ENCODE peak calls at places on chromosome 15, in eight cellular contexts. I, B, U, M, G, H, A and K are unnamed samples.

GRCh38 chr15:69729167-69729748 is 276.6 kb downstream of the RPLP1 start:
- DNase-seq in I (no peak), B (no peak), U (peak; percentile 39), M (peak; percentile 80), G (peak; percentile 53), H (peak; percentile 18), A (no peak), K (peak; percentile 49)

GRCh38 chr15:63553388-63553791 is 43.8 kb upstream of the FBXL22 start:
- DNase-seq in I (peak; percentile 89), B (no peak), U (peak; percentile 89), M (no peak), G (no peak), H (no peak), A (peak; percentile 16), K (no peak)

GRCh38 chr15:74402873-74403589 is 30.7 kb downstream of the SEMA7A start:
- DNase-seq in I (no peak), B (no peak), U (no peak), M (peak; percentile 74), G (peak; percentile 74), H (no peak), A (no peak), K (peak; percentile 69)

GRCh38 chr15:80573614-80574013 is 121.5 kb upstream of the ABHD17C start:
- DNase-seq in I (no peak), B (no peak), U (no peak), M (no peak), G (no peak), H (no peak), A (no peak), K (no peak)

GRCh38 chr15:38090223-38090622 is 155.8 kb downstream of the TMCO5A start:
- DNase-seq in I (no peak), B (no peak), U (no peak), M (no peak), G (no peak), H (no peak), A (no peak), K (no peak)

GRCh38 chr15:69853572-69853971 is 244.1 kb downstream of the TLE3 start:
- DNase-seq in I (peak; percentile 67), B (no peak), U (no peak), M (no peak), G (no peak), H (peak; percentile 74), A (no peak), K (no peak)

GRCh38 chr15:50652671-50653070 is 33.9 kb downstream of the TRPM7 start:
- DNase-seq in I (no peak), B (no peak), U (no peak), M (no peak), G (no peak), H (no peak), A (no peak), K (no peak)

GRCh38 chr15:80455668-80456442 is 51.7 kb downstream of the ARNT2 start:
- DNase-seq in I (peak; percentile 86), B (no peak), U (peak; percentile 63), M (peak; percentile 53), G (peak; percentile 78), H (peak; percentile 44), A (peak; percentile 66), K (peak; percentile 23)

GRCh38 chr15:68208641-68209240 is 3.6 kb upstream of the CALML4 start:
- DNase-seq in I (no peak), B (no peak), U (no peak), M (no peak), G (no peak), H (no peak), A (no peak), K (no peak)

GRCh38 chr15:99117111-99117510 is 12.2 kb downstream of the SYNM start:
- DNase-seq in I (no peak), B (peak; percentile 35), U (no peak), M (no peak), G (no peak), H (no peak), A (no peak), K (no peak)

GRCh38 chr15:85361306-85361705 is 19.1 kb upstream of the AKAP13 start:
- DNase-seq in I (no peak), B (no peak), U (no peak), M (no peak), G (peak; percentile 69), H (no peak), A (no peak), K (no peak)

GRCh38 chr15:73287019-73287418 is 81.7 kb downstream of the HCN4 start:
- DNase-seq in I (no peak), B (no peak), U (no peak), M (no peak), G (no peak), H (no peak), A (no peak), K (no peak)

GRCh38 chr15:55742498-55742926 is 440 bp downstream of the PRTG start:
- DNase-seq in I (no peak), B (peak; percentile 72), U (peak; percentile 65), M (no peak), G (peak; percentile 58), H (no peak), A (no peak), K (peak; percentile 18)

GRCh38 chr15:82943176-82943575 is 9.3 kb downstream of the HOMER2 start:
- DNase-seq in I (no peak), B (no peak), U (no peak), M (no peak), G (no peak), H (no peak), A (no peak), K (no peak)

GRCh38 chr15:59801649-59802048 is 112.5 kb upstream of the BNIP2 start:
- DNase-seq in I (no peak), B (no peak), U (no peak), M (no peak), G (no peak), H (no peak), A (no peak), K (no peak)

GRCh38 chr15:36777941-36778340 is 198.5 kb downstream of the CDIN1 start:
- DNase-seq in I (peak; percentile 17), B (no peak), U (no peak), M (no peak), G (no peak), H (no peak), A (no peak), K (no peak)

GRCh38 chr15:23503546-23503945 is 56.5 kb upstream of the GOLGA6L2 start:
- DNase-seq in I (no peak), B (no peak), U (no peak), M (no peak), G (no peak), H (no peak), A (no peak), K (no peak)

GRCh38 chr15:100049483-100049882 is 292.3 kb downstream of the ADAMTS17 start:
- DNase-seq in I (no peak), B (no peak), U (no peak), M (no peak), G (no peak), H (no peak), A (no peak), K (no peak)

GRCh38 chr15:47188766-47189507 is 528.4 kb upstream of the SEMA6D start:
- DNase-seq in I (no peak), B (no peak), U (no peak), M (no peak), G (no peak), H (no peak), A (no peak), K (no peak)

GRCh38 chr15:83340087-83340486 is 55.6 kb upstream of the BNC1 start:
- DNase-seq in I (no peak), B (no peak), U (no peak), M (no peak), G (no peak), H (no peak), A (no peak), K (no peak)

GRCh38 chr15:70196314-70197291 is 98.9 kb upstream of the TLE3 start:
- DNase-seq in I (peak; percentile 97), B (no peak), U (no peak), M (peak; percentile 11), G (peak; percentile 86), H (no peak), A (no peak), K (peak; percentile 62)

GRCh38 chr15:67521770-67522568 is 1.0 kb downstream of the C15orf61 start:
- DNase-seq in I (no peak), B (no peak), U (peak; percentile 57), M (no peak), G (no peak), H (no peak), A (peak; percentile 47), K (no peak)

GRCh38 chr15:62618432-62618831 is 424.1 kb upstream of the TPM1 start:
- DNase-seq in I (peak; percentile 67), B (no peak), U (no peak), M (no peak), G (no peak), H (no peak), A (no peak), K (no peak)

GRCh38 chr15:57198654-57199241 is 177.6 kb upstream of the CGNL1 start:
- DNase-seq in I (no peak), B (no peak), U (peak; percentile 67), M (no peak), G (no peak), H (no peak), A (no peak), K (no peak)